ENCODE peak calls at places on chromosomes 13 and 19, in nine cellular contexts. R, S, O, W, I, Y, A, X and T are unnamed samples. For H3K4me1, the result is how much of the 10 kb centered on the place peaks cover.

GRCh38 chr19:45101796-45102195 is 8.8 kb downstream of the PPP1R37 start:
- DNase-seq in O (no peak), Y (no peak), A (no peak), X (no peak), I (no peak), R (no peak), W (no peak), S (no peak), T (no peak)

GRCh38 chr13:33003458-33004019 is 12.7 kb upstream of the KL start:
- DNase-seq in S (no peak), I (no peak), Y (no peak), X (no peak), R (no peak), A (no peak), O (no peak), W (no peak), T (no peak)

GRCh38 chr13:51044023-51044665 is 66.9 kb downstream of the C13orf42 start:
- DNase-seq in W (no peak), X (no peak), I (no peak), R (no peak), O (no peak), A (no peak), Y (no peak), S (no peak), T (no peak)

GRCh38 chr19:524062-524674 is 7.4 kb upstream of the CDC34 start:
- DNase-seq in I (no peak), O (no peak), W (no peak), R (no peak), X (no peak), S (no peak), A (no peak), Y (no peak), T (no peak)

GRCh38 chr13:75870397-75870801 is 234.3 kb downstream of the LMO7 start:
- DNase-seq in Y (peak), A (no peak), O (peak), I (peak), S (no peak), R (peak), W (no peak), X (no peak), T (no peak)

GRCh38 chr13:24627090-24627714 is 53.0 kb upstream of the ATP12A start:
- DNase-seq in I (peak), R (peak), S (no peak), A (no peak), O (no peak), W (peak), Y (no peak), X (peak), T (no peak)

GRCh38 chr13:113805431-113806103 is 46.5 kb downstream of the TMEM255B start:
- DNase-seq in R (no peak), S (no peak), W (no peak), A (no peak), O (no peak), Y (no peak), I (no peak), X (no peak), T (peak)

GRCh38 chr13:102569488-102569887 is 27.3 kb upstream of the TPP2 start:
- DNase-seq in R (no peak), X (no peak), W (no peak), O (no peak), A (no peak), Y (peak), S (no peak), I (no peak), T (no peak)

GRCh38 chr19:58181902-58182576 is 822 bp upstream of the ZNF274 start:
- DNase-seq in Y (peak), A (peak), I (peak), R (peak), O (peak), X (peak), W (no peak), S (no peak), T (peak)

GRCh38 chr13:27953671-27954405 is 15.3 kb downstream of the CDX2 start:
- DNase-seq in R (peak), A (peak), O (peak), S (peak), I (peak), W (peak), Y (peak), X (peak), T (no peak)

GRCh38 chr19:14031719-14032480 is at the start of gene IL27RA:
- DNase-seq in O (peak), I (peak), A (peak), S (peak), X (peak), Y (peak), R (peak), W (no peak), T (peak)

GRCh38 chr19:35059006-35059798 is 17.7 kb downstream of the HPN start:
- DNase-seq in S (no peak), O (no peak), R (no peak), X (no peak), I (no peak), W (no peak), Y (no peak), A (no peak), T (no peak)

GRCh38 chr19:45117167-45117594 is 24.2 kb downstream of the PPP1R37 start:
- DNase-seq in I (peak), X (no peak), S (peak), O (no peak), Y (no peak), R (peak), W (no peak), A (no peak), T (no peak)

GRCh38 chr13:27133889-27134288 is 37.7 kb downstream of the USP12 start:
- DNase-seq in O (no peak), I (no peak), X (no peak), Y (no peak), R (no peak), A (no peak), S (no peak), W (no peak), T (no peak)

GRCh38 chr19:16359074-16359473 is 34.4 kb downstream of the KLF2 start:
- DNase-seq in A (peak), X (no peak), W (no peak), O (no peak), S (no peak), I (no peak), R (no peak), Y (no peak), T (no peak)

GRCh38 chr19:48735031-48735615 is 5.3 kb downstream of the RASIP1 start:
- DNase-seq in I (peak), A (no peak), R (no peak), Y (no peak), O (no peak), W (no peak), S (no peak), X (no peak), T (no peak)

GRCh38 chr19:7918615-7919421 is 1.3 kb upstream of the SNAPC2 start:
- DNase-seq in I (no peak), W (no peak), X (no peak), S (no peak), A (no peak), R (no peak), Y (no peak), O (no peak), T (no peak)

GRCh38 chr13:99617474-99618255 is 116.4 kb downstream of the TM9SF2 start:
- DNase-seq in I (peak), Y (peak), R (peak), S (no peak), O (no peak), W (peak), X (peak), A (no peak), T (no peak)

GRCh38 chr19:39846176-39846677 is at the start of gene FBL:
- DNase-seq in W (peak), R (peak), A (peak), Y (peak), X (peak), S (peak), O (peak), I (peak), T (peak)

GRCh38 chr13:54787754-54788153 is 1759.1 kb downstream of the OLFM4 start:
- DNase-seq in R (no peak), A (no peak), W (no peak), Y (no peak), O (no peak), X (no peak), I (no peak), S (no peak), T (no peak)

GRCh38 chr19:7191946-7192691 is 102.1 kb downstream of the INSR start:
- DNase-seq in X (no peak), Y (no peak), O (peak), I (no peak), W (no peak), S (no peak), R (no peak), A (no peak), T (peak)

DNA sequence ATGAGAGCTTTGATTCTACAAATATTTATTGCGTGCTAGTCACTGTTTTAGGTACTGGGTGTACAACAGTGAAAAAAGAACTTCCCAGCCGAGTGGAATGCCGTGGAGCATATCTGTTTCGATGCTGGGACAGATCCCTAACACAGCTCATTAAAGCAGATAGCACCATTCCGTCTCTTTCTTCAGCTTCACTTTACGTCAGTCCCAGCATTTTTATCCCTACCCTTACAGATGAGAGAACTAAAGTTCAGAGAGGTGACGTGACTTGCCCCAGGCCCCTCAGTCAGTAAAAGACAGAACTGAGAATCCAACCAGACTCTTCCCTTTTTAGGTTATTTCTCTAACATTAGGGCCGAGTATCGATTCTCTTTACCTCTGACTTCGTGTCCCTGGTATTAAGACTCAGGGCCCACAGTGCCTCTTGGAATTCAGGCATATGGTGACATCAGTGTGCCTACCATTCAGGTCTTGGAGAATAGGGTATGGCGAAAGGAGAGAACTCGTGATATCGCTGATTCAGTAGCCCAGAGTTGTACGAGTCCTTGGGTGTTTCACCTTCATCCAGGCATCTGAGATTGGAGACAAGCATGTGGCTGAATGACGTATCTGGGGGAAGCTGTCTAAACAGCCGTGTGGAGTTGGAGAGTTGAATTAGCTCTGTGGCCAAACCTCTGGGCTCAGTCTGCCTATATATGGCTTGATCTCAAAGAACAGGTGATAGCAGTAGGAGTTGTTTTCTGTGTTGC is 27.1 kb downstream of the ACTN4 start:
- DNase-seq in A (peak), W (no peak), X (no peak), O (no peak), S (no peak), Y (peak), I (no peak), R (no peak), T (no peak)
- H3K4me1 ChIP-seq in A (under half), W (under half), X (under half), O (under half), S (under half), Y (under half), I (under half), R (under half), T (half or more)

GRCh38 chr13:98575876-98576214 is 1.1 kb downstream of the STK24 start:
- DNase-seq in S (no peak), O (no peak), R (no peak), A (no peak), I (no peak), X (no peak), W (no peak), Y (no peak), T (no peak)

GRCh38 chr13:98576215-98576945 is 527 bp downstream of the STK24 start:
- DNase-seq in S (peak), X (peak), I (peak), A (peak), W (no peak), Y (no peak), O (no peak), R (peak), T (peak)

GRCh38 chr13:98575009-98575866 is 1.7 kb downstream of the STK24 start:
- DNase-seq in S (no peak), I (peak), R (no peak), A (no peak), Y (peak), W (no peak), X (no peak), O (no peak), T (no peak)

GRCh38 chr13:98570929-98571372 is 6.0 kb downstream of the STK24 start:
- DNase-seq in Y (no peak), I (no peak), S (peak), W (peak), R (peak), A (no peak), X (peak), O (no peak), T (peak)

DNA sequence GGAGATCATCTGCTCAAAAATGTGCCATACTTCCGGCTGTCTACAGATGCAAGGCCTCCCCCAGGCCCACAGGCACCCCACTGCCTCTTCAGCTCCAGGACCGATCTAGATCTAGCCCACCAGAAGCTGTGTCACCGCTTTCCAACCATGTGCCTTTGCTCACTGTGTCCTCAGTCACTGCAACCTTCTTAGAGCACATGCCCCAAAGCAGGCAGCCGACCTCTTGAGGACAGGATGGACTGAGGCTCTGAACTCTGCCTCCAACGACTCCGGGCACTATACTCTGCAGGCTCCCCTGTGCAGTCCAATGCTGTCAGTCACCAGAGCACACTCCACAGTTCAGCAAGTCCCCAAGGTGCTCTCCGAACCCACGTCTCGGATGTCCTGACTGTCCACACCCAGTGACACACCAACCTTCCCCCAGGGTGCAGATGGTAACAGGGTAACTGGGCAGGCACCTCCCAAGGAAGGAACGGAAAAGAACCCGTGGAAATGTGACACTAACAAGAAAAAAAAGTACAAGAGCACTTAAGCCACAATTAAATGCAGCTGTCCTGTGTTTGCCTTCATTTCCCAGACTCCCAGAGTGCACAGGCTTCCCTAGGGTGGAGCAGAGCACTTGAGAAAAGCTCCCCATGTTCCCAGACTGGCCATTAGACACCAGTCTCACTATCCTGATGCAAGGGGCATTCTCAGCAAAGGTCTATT is 4.8 kb downstream of the STK24 start:
- DNase-seq in W (no peak), S (no peak), O (no peak), A (no peak), X (no peak), R (peak), I (no peak), Y (peak), T (no peak)
- H3K4me1 ChIP-seq in W (under half), S (under half), O (half or more), A (under half), X (under half), R (half or more), I (under half), Y (under half), T (half or more)

DNA sequence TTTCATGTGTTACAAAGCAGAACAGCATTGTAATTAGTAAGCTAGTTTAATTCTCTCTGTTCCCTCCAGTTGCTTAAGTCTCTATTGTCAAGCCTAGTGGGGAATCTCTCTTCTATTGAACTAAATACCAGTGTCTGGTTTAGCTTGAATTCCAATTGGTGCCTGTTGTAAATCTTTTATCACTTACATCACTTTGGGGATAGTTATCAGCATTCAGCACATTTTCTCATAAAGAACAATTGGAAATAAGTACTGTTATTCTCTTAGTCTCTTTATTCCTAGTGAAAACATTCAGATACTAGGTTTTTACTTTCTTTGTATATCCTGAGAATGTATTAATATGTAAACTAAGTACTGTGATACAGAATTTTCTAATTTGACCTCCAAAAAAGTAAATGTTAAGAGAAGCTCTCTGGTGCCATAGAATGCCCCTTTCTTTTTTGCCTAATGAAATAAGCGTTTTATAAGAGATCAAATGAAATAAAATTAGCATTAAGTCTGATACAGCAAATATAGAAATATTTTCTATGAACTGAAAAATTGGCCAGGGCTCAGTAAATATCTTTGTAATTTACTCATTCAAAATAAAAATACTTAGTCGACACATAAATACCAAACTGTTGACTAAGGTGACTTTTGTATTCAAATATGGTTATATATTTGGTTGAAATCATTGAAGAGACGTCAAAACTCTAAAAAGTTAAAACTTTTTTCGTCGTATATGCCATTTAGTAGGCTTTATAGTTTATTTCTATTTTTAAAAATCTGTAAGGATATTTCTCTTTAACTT is 25.4 kb downstream of the IPO5 start:
- DNase-seq in Y (peak), W (no peak), I (peak), O (no peak), S (no peak), X (no peak), R (no peak), A (no peak), T (no peak)
- H3K4me1 ChIP-seq in Y (under half), W (under half), I (under half), O (under half), S (under half), X (under half), R (half or more), A (under half), T (under half)

DNA sequence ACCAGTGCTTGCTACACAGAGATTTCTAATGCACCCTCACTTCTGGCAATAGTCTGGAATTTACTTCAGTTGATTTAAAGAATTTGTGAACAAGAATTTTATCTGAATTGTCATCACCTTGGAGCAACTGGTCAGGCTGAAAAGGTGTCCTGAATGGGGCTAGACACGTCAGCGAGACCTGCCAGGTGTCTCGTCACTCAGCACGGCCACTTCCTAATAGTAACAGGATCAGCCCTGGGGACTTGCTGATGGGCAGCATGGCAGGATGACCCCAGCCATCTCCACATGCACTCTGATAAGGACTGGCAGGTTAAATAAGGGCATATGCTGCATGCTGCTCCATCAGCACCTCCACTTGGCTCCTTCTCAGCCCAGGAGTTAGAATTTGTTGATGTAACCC is 224.2 kb downstream of the FOXO1 start:
- DNase-seq in O (no peak), R (no peak), W (no peak), S (no peak), X (no peak), A (no peak), I (no peak), Y (no peak), T (no peak)
- H3K4me1 ChIP-seq in O (under half), R (half or more), W (under half), S (under half), X (under half), A (under half), I (under half), Y (under half), T (under half)

GRCh38 chr13:29521336-29521735 is 74.2 kb downstream of the SLC7A1 start:
- DNase-seq in I (no peak), X (no peak), A (no peak), R (no peak), W (no peak), Y (no peak), S (no peak), O (no peak), T (no peak)
- H3K4me1 ChIP-seq in I (under half), X (under half), A (under half), R (under half), W (under half), Y (under half), S (under half), O (under half), T (under half)

GRCh38 chr13:111209613-111210012 is 94.5 kb downstream of the ARHGEF7 start:
- DNase-seq in I (no peak), S (no peak), W (no peak), X (no peak), R (no peak), Y (no peak), A (no peak), O (no peak), T (no peak)
- H3K4me1 ChIP-seq in I (half or more), S (under half), W (under half), X (under half), R (half or more), Y (under half), A (under half), O (under half), T (under half)

GRCh38 chr13:46352810-46353209 is 34.2 kb downstream of the RUBCNL start:
- DNase-seq in I (no peak), A (no peak), R (no peak), W (no peak), O (no peak), X (no peak), Y (no peak), S (peak), T (no peak)

GRCh38 chr13:46354143-46355087 is 32.6 kb downstream of the RUBCNL start:
- DNase-seq in X (no peak), A (no peak), Y (peak), W (peak), S (no peak), R (no peak), O (no peak), I (no peak), T (no peak)

GRCh38 chr13:46355906-46356305 is 31.1 kb downstream of the RUBCNL start:
- DNase-seq in A (no peak), Y (no peak), X (no peak), R (no peak), O (no peak), S (no peak), I (no peak), W (no peak), T (no peak)

GRCh38 chr13:46359731-46360130 is 27.3 kb downstream of the RUBCNL start:
- DNase-seq in Y (peak), X (no peak), S (no peak), R (no peak), O (no peak), W (no peak), A (no peak), I (no peak), T (no peak)

DNA sequence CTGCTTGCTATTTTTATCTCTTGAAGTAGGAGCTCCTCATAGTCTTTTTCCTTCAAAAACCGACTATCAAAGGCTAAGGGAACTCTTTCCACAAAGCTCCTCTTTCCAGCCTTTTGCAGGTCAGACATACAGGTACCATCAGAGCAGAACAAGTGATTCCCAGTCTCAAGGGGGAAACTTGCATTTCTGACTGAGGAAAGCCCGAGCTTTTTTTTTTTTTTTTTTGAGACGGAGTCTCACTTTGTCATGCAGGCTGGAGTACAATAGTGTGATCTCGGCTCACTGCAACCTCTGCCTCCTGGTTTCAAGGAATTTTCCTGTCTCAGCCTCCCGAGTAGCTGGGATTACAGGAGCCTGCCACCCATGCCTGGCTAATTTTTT is 32.0 kb downstream of the RUBCNL start:
- DNase-seq in O (no peak), S (no peak), W (no peak), X (no peak), A (no peak), R (no peak), Y (no peak), I (no peak), T (no peak)
- H3K4me1 ChIP-seq in O (under half), S (under half), W (under half), X (under half), A (under half), R (under half), Y (under half), I (under half), T (under half)